ENCODE peak calls at places on chromosomes 1 and 21, in ten cellular contexts. V, C, J, Y, I, U, W, Q, B and Z are unnamed samples.
A peak's percentile ranks its signal among the peaks of the same experiment; 100 is the strongest.

GRCh38 chr21:15054089-15054488 is 10.7 kb downstream of the NRIP1 start:
- DNase-seq in Y (no peak), I (no peak), U (no peak), Q (no peak), J (no peak), V (peak; percentile 41), B (no peak), W (no peak), C (no peak), Z (no peak)

GRCh38 chr21:45032977-45033705 is 41.2 kb upstream of the ADARB1 start:
- DNase-seq in V (no peak), J (peak; percentile 58), W (no peak), C (no peak), B (no peak), Y (no peak), U (no peak), Q (no peak), I (no peak), Z (no peak)

GRCh38 chr21:44881586-44881939 is 8.1 kb upstream of the PTTG1IP start:
- DNase-seq in W (no peak), I (no peak), J (peak; percentile 30), U (no peak), C (no peak), B (no peak), V (no peak), Q (no peak), Y (no peak), Z (no peak)

GRCh38 chr1:41662061-41662655 is 177.7 kb upstream of the EDN2 start:
- DNase-seq in W (peak; percentile 41), Y (peak; percentile 61), B (no peak), Q (peak; percentile 37), C (peak; percentile 85), V (peak; percentile 88), J (peak; percentile 78), U (no peak), I (no peak), Z (no peak)

GRCh38 chr1:67214420-67215174 is 48.3 kb downstream of the IL23R start:
- DNase-seq in J (no peak), B (no peak), V (peak; percentile 79), U (no peak), I (no peak), Q (peak; percentile 72), C (peak; percentile 39), W (no peak), Y (no peak), Z (no peak)

GRCh38 chr1:211420389-211420788 is 71.6 kb downstream of the RD3 start:
- DNase-seq in C (no peak), J (no peak), B (no peak), Q (no peak), Y (no peak), U (peak; percentile 27), V (peak; percentile 48), I (no peak), W (no peak), Z (no peak)

GRCh38 chr1:87292684-87293493 is 35.8 kb upstream of the LMO4 start:
- DNase-seq in Y (peak; percentile 22), I (no peak), W (peak; percentile 4), B (peak; percentile 53), U (peak; percentile 36), C (peak; percentile 79), V (peak; percentile 81), J (no peak), Q (peak; percentile 65), Z (no peak)

GRCh38 chr1:64769482-64769881 is 24.6 kb downstream of the RAVER2 start:
- DNase-seq in Y (no peak), J (no peak), C (peak; percentile 13), U (no peak), I (no peak), B (no peak), Q (no peak), W (no peak), V (no peak), Z (no peak)

GRCh38 chr1:8397511-8397910 is 79.6 kb downstream of the SLC45A1 start:
- DNase-seq in U (no peak), Y (no peak), W (no peak), V (peak; percentile 33), B (no peak), Q (peak; percentile 53), J (no peak), I (no peak), C (no peak), Z (no peak)

GRCh38 chr1:247385283-247385682 is 30.7 kb upstream of the NLRP3 start:
- DNase-seq in Q (no peak), B (no peak), C (no peak), J (no peak), W (no peak), Y (no peak), I (no peak), V (no peak), U (no peak), Z (no peak)

GRCh38 chr1:33346921-33347649 is 26.2 kb upstream of the A3GALT2 start:
- DNase-seq in V (no peak), U (peak; percentile 95), B (no peak), Y (no peak), Q (no peak), J (peak; percentile 74), I (no peak), W (no peak), C (no peak), Z (no peak)

GRCh38 chr1:33344896-33345295 is 24.0 kb upstream of the A3GALT2 start:
- DNase-seq in W (no peak), U (no peak), J (no peak), I (no peak), B (no peak), V (no peak), Q (no peak), C (no peak), Y (no peak), Z (no peak)

GRCh38 chr1:33341190-33341589 is 20.3 kb upstream of the A3GALT2 start:
- DNase-seq in B (no peak), U (no peak), W (no peak), V (no peak), C (no peak), I (no peak), Q (no peak), Y (no peak), J (no peak), Z (no peak)

GRCh38 chr1:33342041-33342723 is 21.3 kb upstream of the A3GALT2 start:
- DNase-seq in J (peak; percentile 91), C (no peak), I (peak; percentile 95), V (no peak), B (peak; percentile 43), W (peak; percentile 71), U (peak; percentile 96), Q (no peak), Y (peak; percentile 93), Z (no peak)

DNA sequence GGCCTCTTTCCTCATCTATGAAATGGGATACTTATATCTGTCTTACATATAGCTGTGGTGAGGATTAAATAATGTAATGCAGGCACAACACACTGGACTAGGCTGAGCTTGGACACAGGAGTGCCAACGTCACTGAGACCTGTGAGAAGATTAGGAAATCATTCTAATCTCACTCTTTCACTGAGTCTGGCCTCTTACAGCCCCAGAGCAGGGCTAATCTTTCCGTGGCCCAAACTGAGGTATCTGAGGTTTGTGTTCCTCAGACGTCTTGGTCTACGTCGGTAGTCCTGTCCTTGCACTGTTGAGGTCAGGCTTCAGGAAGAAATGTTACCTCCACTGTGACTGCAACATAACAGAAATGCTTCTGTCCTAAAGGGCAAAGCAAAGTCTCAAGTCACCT is 22.6 kb upstream of the A3GALT2 start:
- DNase-seq in I (no peak), V (no peak), J (no peak), U (no peak), B (no peak), Y (no peak), C (no peak), Q (no peak), W (no peak), Z (no peak)
- TF ChIP-seq CTCF in I (no peak), V (no peak), J (no peak), U (no peak), B (no peak), Y (no peak), C (no peak), Q (no peak), W (no peak), Z (no peak)

GRCh38 chr1:233079586-233079985 is 129.2 kb downstream of the NTPCR start:
- DNase-seq in Y (no peak), Q (no peak), B (no peak), W (no peak), V (no peak), J (no peak), I (no peak), C (no peak), U (no peak), Z (no peak)
- TF ChIP-seq CTCF in Y (no peak), Q (no peak), B (no peak), W (no peak), V (no peak), J (no peak), I (no peak), C (no peak), U (no peak), Z (no peak)

GRCh38 chr1:37038079-37038702 is 3.9 kb upstream of the GRIK3 start:
- DNase-seq in I (no peak), W (no peak), C (no peak), B (no peak), Y (no peak), V (peak; percentile 12), U (no peak), Q (no peak), J (no peak), Z (no peak)
- TF ChIP-seq CTCF in I (no peak), W (no peak), C (no peak), B (peak; percentile 48), Y (no peak), V (no peak), U (peak; percentile 3), Q (no peak), J (no peak), Z (peak; percentile 64)

GRCh38 chr1:241215683-241216082 is 141.3 kb downstream of the RGS7 start:
- DNase-seq in I (no peak), Y (no peak), B (no peak), Q (no peak), C (no peak), U (no peak), W (no peak), J (no peak), V (no peak), Z (no peak)

GRCh38 chr1:241219449-241219848 is 137.6 kb downstream of the RGS7 start:
- DNase-seq in W (no peak), U (no peak), Y (no peak), I (no peak), Q (no peak), V (no peak), J (no peak), C (no peak), B (no peak), Z (no peak)

GRCh38 chr1:241213147-241213546 is 143.9 kb downstream of the RGS7 start:
- DNase-seq in V (no peak), I (no peak), W (no peak), U (no peak), Q (no peak), J (no peak), Y (no peak), C (no peak), B (no peak), Z (no peak)

GRCh38 chr1:241212624-241213023 is 144.4 kb downstream of the RGS7 start:
- DNase-seq in Y (no peak), U (no peak), B (no peak), Q (no peak), W (no peak), J (no peak), I (no peak), V (no peak), C (no peak), Z (no peak)

DNA sequence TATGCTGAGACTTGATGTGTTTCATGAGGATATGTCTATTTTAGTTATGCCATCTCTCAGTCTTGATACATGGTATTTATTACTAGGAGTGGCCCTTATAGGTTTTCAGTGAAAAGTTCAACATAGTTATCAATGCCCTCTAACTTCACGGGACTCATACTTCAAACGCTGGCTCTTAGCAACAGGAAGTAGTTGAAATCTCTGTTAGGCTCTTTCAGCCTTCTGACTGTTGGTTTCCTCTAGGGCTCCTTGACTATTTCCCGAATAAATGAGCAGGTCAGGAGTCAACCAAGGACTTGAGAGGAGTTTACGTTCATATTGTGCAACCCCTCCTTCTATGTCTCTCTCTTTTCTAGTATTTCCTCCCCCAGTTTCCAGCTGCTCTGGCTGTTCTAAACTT is 141.8 kb downstream of the RGS7 start:
- DNase-seq in Q (no peak), J (no peak), B (no peak), C (no peak), I (no peak), U (no peak), W (no peak), V (no peak), Y (no peak), Z (no peak)
- TF ChIP-seq CTCF in Q (no peak), J (no peak), B (no peak), C (no peak), I (no peak), U (no peak), W (no peak), V (no peak), Y (no peak), Z (no peak)